ENCODE peak calls at places on chromosome 15, in four cellular contexts. U is GM12878, R is HepG2, K is HCT116. O is an unnamed sample.

GRCh38 chr15:52791776-52792175 is 1.6 kb upstream of the ONECUT1 start:
- DNase-seq in U (no peak), R (no peak), K (no peak), O (no peak)

GRCh38 chr15:99343836-99344551 is 92.7 kb downstream of the LRRC28 start:
- DNase-seq in U (no peak), R (no peak), K (no peak), O (peak; percentile 65)

GRCh38 chr15:70611286-70611685 is 152.1 kb downstream of the UACA start:
- DNase-seq in U (no peak), R (no peak), K (no peak), O (no peak)

GRCh38 chr15:74382004-74382816 is 14.8 kb upstream of the CYP11A1 start:
- DNase-seq in U (no peak), R (peak; percentile 74), K (peak; percentile 66), O (peak; percentile 96)

GRCh38 chr15:89136818-89137772 is 48.8 kb downstream of the ABHD2 start:
- DNase-seq in U (no peak), R (peak; percentile 95), K (no peak), O (no peak)

GRCh38 chr15:37810381-37810780 is 124.1 kb upstream of the TMCO5A start:
- DNase-seq in U (no peak), R (no peak), K (no peak), O (no peak)

GRCh38 chr15:50241684-50242450 is 23.7 kb downstream of the HDC start:
- DNase-seq in U (no peak), R (no peak), K (no peak), O (no peak)

GRCh38 chr15:67931861-67932260 is 92.0 kb upstream of the RNU6-1 start:
- DNase-seq in U (no peak), R (no peak), K (no peak), O (no peak)

GRCh38 chr15:44796508-44796907 is 60.2 kb downstream of the TRIM69 start:
- DNase-seq in U (no peak), R (no peak), K (no peak), O (no peak)

GRCh38 chr15:98711810-98712209 is 63.5 kb downstream of the IGF1R start:
- DNase-seq in U (no peak), R (no peak), K (no peak), O (no peak)

GRCh38 chr15:45635191-45635638 is 386 bp downstream of the SQOR start:
- DNase-seq in U (no peak), R (peak; percentile 41), K (no peak), O (no peak)

GRCh38 chr15:58568157-58568571 is 136.4 kb downstream of the LIPC start:
- DNase-seq in U (no peak), R (no peak), K (no peak), O (no peak)

GRCh38 chr15:29570121-29570930 is 251.9 kb downstream of the TJP1 start:
- DNase-seq in U (no peak), R (no peak), K (no peak), O (no peak)

GRCh38 chr15:98428253-98428989 is 219.9 kb upstream of the IGF1R start:
- DNase-seq in U (no peak), R (peak; percentile 57), K (peak; percentile 48), O (peak; percentile 97)

GRCh38 chr15:68000754-68001153 is 53.4 kb upstream of the PIAS1 start:
- DNase-seq in U (no peak), R (no peak), K (no peak), O (no peak)

GRCh38 chr15:80503319-80503952 is 99.3 kb downstream of the ARNT2 start:
- DNase-seq in U (no peak), R (no peak), K (no peak), O (peak; percentile 31)

GRCh38 chr15:39543651-39544050 is 37.2 kb upstream of the THBS1 start:
- DNase-seq in U (no peak), R (no peak), K (no peak), O (peak; percentile 19)

GRCh38 chr15:87952736-87953135 is 303.8 kb downstream of the NTRK3 start:
- DNase-seq in U (no peak), R (no peak), K (no peak), O (no peak)

GRCh38 chr15:42499888-42500609 is 4.6 kb downstream of the SNAP23 start:
- DNase-seq in U (no peak), R (no peak), K (no peak), O (no peak)

GRCh38 chr15:52284164-52284563 is 11.4 kb downstream of the MYO5C start:
- DNase-seq in U (no peak), R (no peak), K (no peak), O (no peak)

GRCh38 chr15:39253552-39253951 is 327.3 kb upstream of the THBS1 start:
- DNase-seq in U (no peak), R (no peak), K (no peak), O (no peak)

GRCh38 chr15:99928429-99928981 is 195.3 kb upstream of the LYSMD4 start:
- DNase-seq in U (peak; percentile 45), R (no peak), K (peak; percentile 42), O (peak; percentile 80)

GRCh38 chr15:101474233-101474632 is 15.3 kb downstream of the PCSK6 start:
- DNase-seq in U (no peak), R (no peak), K (no peak), O (no peak)

GRCh38 chr15:90264649-90265048 is 823 bp upstream of the NGRN start:
- DNase-seq in U (no peak), R (peak; percentile 60), K (no peak), O (no peak)

DNA sequence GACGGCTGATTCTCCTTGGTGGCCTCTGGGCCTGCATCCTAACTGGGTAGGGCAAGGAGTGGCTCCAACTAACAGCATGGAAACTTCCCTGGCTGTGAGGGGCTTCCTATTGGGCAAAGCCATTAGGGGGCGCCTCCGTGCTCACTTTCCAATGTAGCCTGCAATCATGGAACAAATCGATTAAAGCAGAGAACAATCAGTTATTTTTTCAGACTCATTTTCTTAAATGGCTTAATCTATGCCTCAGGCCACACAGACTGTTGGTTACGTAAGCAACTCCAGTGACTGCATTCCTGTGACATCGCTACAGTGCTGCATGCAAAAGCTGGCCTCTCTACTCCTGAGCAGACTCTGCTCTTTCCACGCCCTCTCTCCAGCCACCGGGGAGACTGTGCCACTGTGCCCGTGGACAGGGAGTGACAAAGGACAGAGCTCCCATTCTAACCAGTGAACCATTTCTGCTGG is 278.9 kb downstream of the KLF13 start:
- DNase-seq in U (no peak), R (no peak), K (no peak), O (no peak)
- TF ChIP-seq ZNF274 in U (no peak), R (no peak), K (no peak), O (no peak)

DNA sequence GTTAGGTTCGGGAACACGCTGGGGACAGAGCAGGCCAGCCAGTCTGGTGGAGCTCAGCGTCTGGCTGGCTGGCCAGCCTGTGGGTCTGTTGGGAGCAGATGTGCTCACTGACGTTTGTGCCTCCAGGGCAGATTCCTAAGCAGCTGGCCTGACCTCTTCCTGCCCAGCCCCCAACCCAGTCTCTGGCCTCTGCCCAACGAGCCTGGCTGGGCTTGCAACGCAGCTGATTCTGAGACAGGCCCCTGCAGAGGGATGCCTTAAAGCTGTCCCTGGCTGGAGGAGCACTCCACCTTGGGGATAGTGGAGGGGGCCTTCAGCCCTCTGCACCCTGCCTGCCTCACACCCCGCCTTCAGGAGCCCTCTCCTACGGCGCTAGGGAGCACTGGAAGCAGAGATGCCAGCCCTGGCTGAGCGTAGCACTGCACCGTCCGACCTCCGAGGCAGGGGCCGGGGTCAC is 46.0 kb downstream of the KLF13 start:
- DNase-seq in U (no peak), R (no peak), K (no peak), O (peak; percentile 59)
- TF ChIP-seq ATF3 in U (no peak), R (no peak), K (no peak), O (no peak)

GRCh38 chr15:73364070-73364469 is 4.7 kb downstream of the HCN4 start:
- DNase-seq in U (no peak), R (no peak), K (no peak), O (no peak)

GRCh38 chr15:73367624-73368300 is 996 bp downstream of the HCN4 start:
- DNase-seq in U (no peak), R (no peak), K (no peak), O (no peak)

GRCh38 chr15:73369073-73369694 is 426 bp upstream of the HCN4 start:
- DNase-seq in U (no peak), R (no peak), K (no peak), O (peak; percentile 67)

GRCh38 chr15:73368301-73369072 is at the start of gene HCN4:
- DNase-seq in U (no peak), R (no peak), K (no peak), O (no peak)

DNA sequence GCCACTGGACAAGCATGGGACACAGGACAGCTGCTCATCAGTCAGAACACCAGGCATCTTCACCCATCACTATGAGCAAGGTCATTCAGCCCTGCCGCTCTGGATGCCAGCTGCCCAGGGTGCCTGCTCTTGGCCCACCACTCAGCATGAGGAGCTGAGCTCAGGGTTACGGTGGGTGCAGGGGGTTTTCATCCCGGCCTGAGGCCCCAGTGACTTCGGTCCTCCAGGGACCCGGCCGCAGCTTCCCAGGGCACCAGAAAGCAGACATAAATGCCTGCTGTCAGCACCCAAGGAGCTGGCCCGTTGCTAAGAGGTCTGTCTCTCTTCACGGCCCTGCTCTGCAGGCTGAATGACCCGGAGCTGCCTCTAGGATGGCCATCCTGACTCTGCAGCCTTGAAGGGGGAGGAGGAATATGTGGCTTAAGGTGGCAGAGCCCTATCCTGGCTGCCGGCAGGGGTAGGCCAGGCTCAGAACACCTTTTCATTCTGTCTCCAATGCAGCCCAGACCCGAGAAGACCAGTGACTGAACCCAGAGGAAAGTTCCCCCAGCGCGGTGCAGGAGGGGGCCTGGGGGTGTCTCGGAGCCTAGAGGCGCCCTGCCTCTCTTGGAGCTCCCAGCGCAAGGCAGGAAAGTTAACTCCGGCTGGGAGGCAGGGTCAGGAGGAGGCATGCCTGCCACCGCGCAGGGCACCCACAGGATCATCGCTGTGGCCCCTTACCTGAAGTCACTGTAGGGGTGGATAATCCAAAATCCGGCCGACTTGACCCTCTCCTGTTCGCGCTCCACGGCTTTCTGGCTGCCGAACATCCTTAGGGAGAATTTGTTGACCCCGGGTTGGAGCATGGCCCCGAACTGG is 1.8 kb downstream of the HCN4 start:
- DNase-seq in U (no peak), R (no peak), K (no peak), O (no peak)
- TF ChIP-seq ZNF274 in U (no peak), R (no peak), K (no peak), O (no peak)

GRCh38 chr15:63600646-63601025 is 3.4 kb downstream of the FBXL22 start:
- DNase-seq in U (peak; percentile 77), R (peak; percentile 78), K (peak; percentile 79), O (no peak)
- TF ChIP-seq ATF3 in U (no peak), R (no peak), K (no peak), O (no peak)

DNA sequence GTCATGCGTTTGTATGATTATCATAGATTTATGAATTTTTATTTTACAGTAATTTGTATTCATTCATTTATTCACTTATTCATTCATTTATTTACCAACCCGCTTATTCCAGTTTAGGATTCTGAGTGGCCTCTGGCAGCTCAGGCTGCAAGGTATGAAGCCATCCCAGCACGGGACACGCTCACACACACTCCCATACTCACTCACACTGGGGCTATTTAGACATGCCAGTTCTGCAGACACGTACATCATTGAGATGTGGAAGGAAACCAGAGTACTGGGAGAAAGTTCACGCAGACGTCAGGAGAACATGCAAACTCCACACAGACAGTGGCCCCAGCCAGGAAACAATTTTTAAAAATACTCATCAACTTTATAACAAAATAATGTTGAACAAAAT is 5.1 kb downstream of the CDIN1 start:
- DNase-seq in U (no peak), R (no peak), K (no peak), O (no peak)
- TF ChIP-seq ZNF274 in U (no peak), R (no peak), K (no peak), O (no peak)

GRCh38 chr15:31273258-31273941 is 53.2 kb upstream of the KLF13 start:
- DNase-seq in U (no peak), R (no peak), K (no peak), O (peak; percentile 43)
- TF ChIP-seq ATF3 in U (no peak), R (no peak), K (no peak), O (no peak)